ENCODE peak calls at places on chromosomes 1 and 21, in six cellular contexts. N is AG09309, S is fibroblast of mammary gland, K is HFF-Myc, H is transverse colon, C is GM12865. Z is an unnamed sample.

GRCh38 chr1:39436842-39437241 is 54.6 kb upstream of the BMP8A start:
- DNase-seq in N (no peak), S (no peak), K (no peak), H (no peak), C (no peak), Z (no peak)

GRCh38 chr21:35904995-35905972 is 155.0 kb downstream of the SETD4 start:
- DNase-seq in N (no peak), S (peak), K (no peak), H (no peak), C (no peak), Z (no peak)

GRCh38 chr1:52767881-52768280 is 41.6 kb downstream of the ZYG11B start:
- DNase-seq in N (no peak), S (no peak), K (no peak), H (no peak), C (no peak), Z (no peak)

GRCh38 chr1:212285685-212286436 is 651 bp downstream of the PPP2R5A start:
- DNase-seq in N (no peak), S (peak), K (no peak), H (peak), C (peak), Z (peak)

GRCh38 chr1:7410156-7410555 is 360.9 kb upstream of the VAMP3 start:
- DNase-seq in N (no peak), S (no peak), K (no peak), H (no peak), C (no peak), Z (no peak)

GRCh38 chr21:46151261-46151988 is 4.0 kb downstream of the FTCD start:
- DNase-seq in N (no peak), S (no peak), K (no peak), H (peak), C (no peak), Z (no peak)

GRCh38 chr1:151131832-151132675 is 14.4 kb downstream of the SEMA6C start:
- DNase-seq in N (no peak), S (peak), K (no peak), H (peak), C (no peak), Z (peak)

GRCh38 chr1:91059157-91059556 is 37.3 kb upstream of the ZNF644 start:
- DNase-seq in N (no peak), S (no peak), K (no peak), H (no peak), C (no peak), Z (no peak)

DNA sequence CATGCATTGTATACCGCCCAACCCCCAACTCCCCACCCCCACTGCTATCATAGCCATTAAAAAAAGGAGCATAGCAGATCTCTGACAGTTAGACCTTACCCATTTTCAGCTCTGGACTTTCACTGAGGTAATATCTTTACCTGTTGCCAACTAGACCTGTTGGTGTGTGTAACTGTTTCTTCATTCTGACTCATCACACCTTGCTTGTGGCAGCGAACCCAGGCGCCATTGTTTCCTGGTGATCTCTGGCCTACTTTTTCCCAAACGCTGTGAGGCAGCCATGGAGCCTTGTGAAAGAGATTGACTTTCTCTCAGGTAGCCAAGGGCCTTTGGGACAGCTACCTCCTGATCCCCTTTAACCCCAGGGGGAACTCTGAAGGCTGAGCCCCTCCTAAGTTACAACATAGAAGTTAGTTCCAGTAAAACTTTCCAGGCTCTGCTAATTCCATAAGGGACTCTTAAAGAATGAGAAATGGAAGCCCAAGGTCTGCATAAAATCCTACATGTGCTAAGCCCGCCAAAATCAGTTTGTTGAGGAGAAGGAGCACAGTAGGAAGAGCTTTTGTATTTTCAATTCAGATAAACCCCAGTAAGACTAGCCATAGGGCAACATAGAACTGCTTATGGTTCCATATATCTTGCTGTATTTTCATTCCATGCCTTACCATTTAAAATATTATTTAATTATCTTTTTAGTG is 196.1 kb upstream of the CAMK1G start:
- DNase-seq in N (no peak), S (no peak), K (no peak), H (no peak), C (no peak), Z (no peak)
- H3K4me3 ChIP-seq in N (no peak), S (no peak), K (no peak), H (no peak), C (no peak), Z (no peak)

GRCh38 chr1:198056255-198056654 is 100.5 kb upstream of the NEK7 start:
- DNase-seq in N (no peak), S (no peak), K (no peak), H (no peak), C (peak), Z (no peak)
- H3K4me3 ChIP-seq in N (no peak), S (no peak), K (no peak), H (no peak), C (no peak), Z (no peak)

GRCh38 chr1:201499191-201499590 is 7.7 kb downstream of the CSRP1 start:
- DNase-seq in N (no peak), S (no peak), K (no peak), H (no peak), C (no peak), Z (no peak)

GRCh38 chr1:201500670-201501120 is 6.2 kb downstream of the CSRP1 start:
- DNase-seq in N (no peak), S (no peak), K (no peak), H (no peak), C (no peak), Z (no peak)

GRCh38 chr1:201499795-201500669 is 6.9 kb downstream of the CSRP1 start:
- DNase-seq in N (no peak), S (no peak), K (no peak), H (no peak), C (no peak), Z (no peak)

GRCh38 chr1:201497935-201498509 is 8.9 kb downstream of the CSRP1 start:
- DNase-seq in N (no peak), S (no peak), K (no peak), H (no peak), C (no peak), Z (no peak)

DNA sequence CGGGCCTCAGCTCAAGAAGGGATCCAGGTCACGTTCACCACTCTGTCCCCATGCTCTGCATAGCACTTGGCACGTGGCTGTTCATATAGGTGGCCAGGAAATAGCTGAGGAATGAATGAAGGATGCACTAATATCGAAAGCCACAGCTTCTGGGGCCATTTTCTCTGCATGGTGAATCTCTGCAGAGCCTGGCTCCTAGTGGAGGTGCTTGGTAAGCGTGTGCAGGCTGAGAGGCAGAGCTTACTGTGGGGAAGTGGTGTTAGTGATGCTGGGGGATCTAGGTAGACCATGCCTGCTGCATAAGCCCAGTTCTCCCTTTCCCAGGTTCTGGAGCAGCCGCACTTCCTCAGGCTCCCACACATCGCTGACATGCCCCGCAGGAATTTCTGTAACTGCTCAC is 8.3 kb downstream of the CSRP1 start:
- DNase-seq in N (no peak), S (no peak), K (no peak), H (no peak), C (no peak), Z (no peak)
- H3K4me3 ChIP-seq in N (no peak), S (no peak), K (no peak), H (no peak), C (no peak), Z (no peak)

DNA sequence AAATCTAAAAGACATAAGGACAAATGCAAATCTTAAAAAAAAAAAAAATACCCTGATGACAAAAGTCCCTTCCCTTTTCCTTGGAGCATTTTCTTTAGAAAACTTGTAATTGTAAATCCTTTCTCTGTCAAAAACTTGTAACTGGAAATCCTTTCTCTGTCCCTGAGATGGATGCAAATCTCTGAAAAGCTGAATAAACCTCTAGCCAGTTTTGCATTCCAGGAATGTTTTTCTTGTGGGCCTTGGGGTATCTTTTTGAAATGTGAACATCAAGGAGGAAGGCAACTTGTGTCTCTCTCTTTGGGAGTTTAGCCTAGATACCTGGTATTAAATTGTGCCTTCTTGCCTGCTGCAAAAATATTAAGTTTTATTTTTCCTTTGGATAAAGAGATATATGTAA is 305.3 kb downstream of the KCNT2 start:
- DNase-seq in N (no peak), S (no peak), K (no peak), H (no peak), C (no peak), Z (no peak)
- H3K4me3 ChIP-seq in N (no peak), S (no peak), K (no peak), H (no peak), C (no peak), Z (no peak)

DNA sequence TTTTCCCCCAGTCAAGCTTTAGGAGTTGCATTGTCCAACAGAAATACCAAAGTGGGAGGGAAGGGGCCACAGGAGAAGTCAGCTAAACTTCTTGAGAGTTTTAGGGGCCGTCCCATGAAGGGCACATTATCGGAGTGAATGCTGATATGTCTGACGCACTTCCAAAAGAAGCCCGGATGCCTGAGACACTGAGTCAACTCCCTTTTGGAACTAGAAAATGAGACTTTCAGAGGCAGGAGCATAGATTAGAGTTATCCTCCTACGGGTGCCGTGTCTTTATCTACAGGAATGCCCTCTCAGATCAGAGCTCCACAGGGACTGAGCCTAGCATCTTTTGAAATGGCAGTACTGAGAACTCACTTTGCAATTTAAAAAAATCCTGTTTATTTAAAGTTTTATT is 13.1 kb downstream of the ACTN2 start:
- DNase-seq in N (no peak), S (no peak), K (no peak), H (no peak), C (no peak), Z (no peak)
- H3K4me3 ChIP-seq in N (no peak), S (no peak), K (no peak), H (no peak), C (no peak), Z (no peak)

GRCh38 chr1:25068316-25068715 is 138.2 kb upstream of the RUNX3 start:
- DNase-seq in N (no peak), S (no peak), K (no peak), H (no peak), C (no peak), Z (no peak)
- H3K4me3 ChIP-seq in N (no peak), S (no peak), K (no peak), H (no peak), C (no peak), Z (no peak)

GRCh38 chr1:12480748-12481362 is 137.2 kb downstream of the DHRS3 start:
- DNase-seq in N (peak), S (peak), K (peak), H (peak), C (no peak), Z (peak)

GRCh38 chr1:12477936-12478611 is 139.9 kb downstream of the DHRS3 start:
- DNase-seq in N (peak), S (peak), K (peak), H (peak), C (no peak), Z (peak)

GRCh38 chr1:12480031-12480430 is 138.0 kb downstream of the DHRS3 start:
- DNase-seq in N (no peak), S (no peak), K (no peak), H (no peak), C (no peak), Z (no peak)

GRCh38 chr1:12478612-12478985 is 139.4 kb downstream of the DHRS3 start:
- DNase-seq in N (no peak), S (no peak), K (no peak), H (peak), C (no peak), Z (no peak)

DNA sequence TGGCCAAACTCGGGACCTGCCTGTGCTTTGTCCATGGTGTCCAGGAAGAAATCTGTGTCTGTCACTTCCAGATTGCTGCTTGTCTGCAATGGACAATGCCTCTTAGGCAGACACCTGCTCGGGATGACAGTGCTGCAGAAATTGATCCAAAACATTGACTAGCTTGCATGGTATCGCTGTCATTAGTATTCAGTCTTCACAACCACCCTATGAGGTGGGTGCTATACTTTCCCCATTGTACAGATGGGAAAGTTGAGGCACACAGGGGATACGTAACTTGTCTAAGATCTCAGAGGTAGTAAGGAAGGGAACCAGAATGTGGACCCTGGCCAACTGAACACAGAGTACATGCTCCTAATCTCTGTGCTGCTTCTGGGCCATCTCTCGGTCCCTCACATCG is 138.7 kb downstream of the DHRS3 start:
- DNase-seq in N (no peak), S (no peak), K (no peak), H (no peak), C (no peak), Z (no peak)
- H3K4me3 ChIP-seq in N (no peak), S (no peak), K (no peak), H (no peak), C (no peak), Z (no peak)

GRCh38 chr1:30824736-30825429 is 67.3 kb upstream of the LAPTM5 start:
- DNase-seq in N (no peak), S (no peak), K (no peak), H (no peak), C (no peak), Z (no peak)
- H3K4me3 ChIP-seq in N (peak), S (peak), K (peak), H (peak), C (no peak), Z (peak)

DNA sequence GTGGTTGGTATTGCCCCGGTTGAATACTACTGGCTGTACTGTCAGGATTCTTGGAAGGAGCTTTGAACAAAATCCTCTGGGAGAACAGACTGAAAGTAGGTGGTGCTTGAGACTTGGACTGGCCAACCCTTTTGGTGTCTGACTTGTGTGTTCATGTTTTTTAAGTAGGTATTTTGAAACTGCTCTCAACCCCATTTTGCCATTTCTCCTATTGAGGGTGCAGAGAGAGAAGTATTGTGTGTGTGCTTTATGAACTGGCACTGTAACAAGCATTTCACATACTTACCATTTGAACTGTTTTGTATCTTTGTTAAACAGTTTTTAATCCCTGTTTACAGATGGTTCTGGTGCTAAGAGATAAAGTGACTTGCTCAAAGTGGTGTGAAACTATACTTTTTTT is 21.3 kb downstream of the ARID1A start:
- DNase-seq in N (no peak), S (peak), K (no peak), H (no peak), C (no peak), Z (no peak)
- H3K4me3 ChIP-seq in N (no peak), S (no peak), K (no peak), H (no peak), C (no peak), Z (no peak)

Z was measured in astrocyte of the spinal cord.